ENCODE peak calls at places on chromosomes 7 and 10, in nine cellular contexts. One of them, this sample, is unnamed.

GRCh38 chr10:16967000-16967865 is 150.0 kb upstream of the RSU1 start:
- DNase-seq in stimulated activated CD8-positive, alpha-beta memory T cell treated with anti-CD3 and anti-CD28 coated beads, Interleukin-7, amount 100 ng/mL, for 4 hours: no peak
- DNase-seq in heart right ventricle: no peak
- DNase-seq in HFFc6: peak
- DNase-seq in OCI-LY7: no peak
- DNase-seq in NCI-H1092: no peak
- DNase-seq in posterior cingulate gyrus: no peak
- DNase-seq in ELR: peak
- DNase-seq in NCI-H1436: no peak
- DNase-seq in this sample: no peak

GRCh38 chr10:21208666-21209316 is 311.7 kb upstream of the NEBL start:
- DNase-seq in stimulated activated CD8-positive, alpha-beta memory T cell treated with anti-CD3 and anti-CD28 coated beads, Interleukin-7, amount 100 ng/mL, for 4 hours: no peak
- DNase-seq in heart right ventricle: no peak
- DNase-seq in HFFc6: no peak
- DNase-seq in OCI-LY7: no peak
- DNase-seq in NCI-H1092: no peak
- DNase-seq in posterior cingulate gyrus: no peak
- DNase-seq in ELR: no peak
- DNase-seq in NCI-H1436: no peak
- DNase-seq in this sample: no peak

GRCh38 chr7:131721660-131722059 is 165.2 kb upstream of the PODXL start:
- DNase-seq in stimulated activated CD8-positive, alpha-beta memory T cell treated with anti-CD3 and anti-CD28 coated beads, Interleukin-7, amount 100 ng/mL, for 4 hours: no peak
- DNase-seq in heart right ventricle: no peak
- DNase-seq in HFFc6: no peak
- DNase-seq in OCI-LY7: no peak
- DNase-seq in NCI-H1092: no peak
- DNase-seq in posterior cingulate gyrus: no peak
- DNase-seq in ELR: no peak
- DNase-seq in NCI-H1436: no peak
- DNase-seq in this sample: no peak

GRCh38 chr7:16491148-16491547 is 25.6 kb upstream of the SOSTDC1 start:
- DNase-seq in stimulated activated CD8-positive, alpha-beta memory T cell treated with anti-CD3 and anti-CD28 coated beads, Interleukin-7, amount 100 ng/mL, for 4 hours: no peak
- DNase-seq in heart right ventricle: no peak
- DNase-seq in HFFc6: no peak
- DNase-seq in OCI-LY7: no peak
- DNase-seq in NCI-H1092: no peak
- DNase-seq in posterior cingulate gyrus: no peak
- DNase-seq in ELR: peak
- DNase-seq in NCI-H1436: no peak
- DNase-seq in this sample: no peak

GRCh38 chr7:57181281-57181680 is 49.0 kb upstream of the ZNF479 start:
- DNase-seq in stimulated activated CD8-positive, alpha-beta memory T cell treated with anti-CD3 and anti-CD28 coated beads, Interleukin-7, amount 100 ng/mL, for 4 hours: no peak
- DNase-seq in heart right ventricle: no peak
- DNase-seq in HFFc6: no peak
- DNase-seq in OCI-LY7: no peak
- DNase-seq in NCI-H1092: no peak
- DNase-seq in posterior cingulate gyrus: no peak
- DNase-seq in ELR: no peak
- DNase-seq in NCI-H1436: no peak
- DNase-seq in this sample: no peak

GRCh38 chr7:157373493-157373892 is 36.7 kb downstream of the DNAJB6 start:
- DNase-seq in stimulated activated CD8-positive, alpha-beta memory T cell treated with anti-CD3 and anti-CD28 coated beads, Interleukin-7, amount 100 ng/mL, for 4 hours: no peak
- DNase-seq in heart right ventricle: no peak
- DNase-seq in HFFc6: no peak
- DNase-seq in OCI-LY7: no peak
- DNase-seq in NCI-H1092: no peak
- DNase-seq in posterior cingulate gyrus: no peak
- DNase-seq in ELR: no peak
- DNase-seq in NCI-H1436: no peak
- DNase-seq in this sample: no peak

GRCh38 chr7:152355474-152356057 is 80.2 kb downstream of the KMT2C start:
- DNase-seq in stimulated activated CD8-positive, alpha-beta memory T cell treated with anti-CD3 and anti-CD28 coated beads, Interleukin-7, amount 100 ng/mL, for 4 hours: no peak
- DNase-seq in heart right ventricle: no peak
- DNase-seq in HFFc6: no peak
- DNase-seq in OCI-LY7: no peak
- DNase-seq in NCI-H1092: no peak
- DNase-seq in posterior cingulate gyrus: no peak
- DNase-seq in ELR: no peak
- DNase-seq in NCI-H1436: no peak
- DNase-seq in this sample: no peak

GRCh38 chr7:103148131-103148993 is 537 bp downstream of the NAPEPLD start:
- DNase-seq in stimulated activated CD8-positive, alpha-beta memory T cell treated with anti-CD3 and anti-CD28 coated beads, Interleukin-7, amount 100 ng/mL, for 4 hours: no peak
- DNase-seq in heart right ventricle: no peak
- DNase-seq in HFFc6: no peak
- DNase-seq in OCI-LY7: no peak
- DNase-seq in NCI-H1092: no peak
- DNase-seq in posterior cingulate gyrus: no peak
- DNase-seq in ELR: peak
- DNase-seq in NCI-H1436: no peak
- DNase-seq in this sample: no peak

GRCh38 chr10:8065651-8066050 is 11.2 kb downstream of the GATA3 start:
- DNase-seq in stimulated activated CD8-positive, alpha-beta memory T cell treated with anti-CD3 and anti-CD28 coated beads, Interleukin-7, amount 100 ng/mL, for 4 hours: no peak
- DNase-seq in heart right ventricle: no peak
- DNase-seq in HFFc6: no peak
- DNase-seq in OCI-LY7: no peak
- DNase-seq in NCI-H1092: no peak
- DNase-seq in posterior cingulate gyrus: no peak
- DNase-seq in ELR: peak
- DNase-seq in NCI-H1436: no peak
- DNase-seq in this sample: no peak

GRCh38 chr10:24844742-24845141 is 107.7 kb downstream of the PRTFDC1 start:
- DNase-seq in stimulated activated CD8-positive, alpha-beta memory T cell treated with anti-CD3 and anti-CD28 coated beads, Interleukin-7, amount 100 ng/mL, for 4 hours: no peak
- DNase-seq in heart right ventricle: no peak
- DNase-seq in HFFc6: no peak
- DNase-seq in OCI-LY7: no peak
- DNase-seq in NCI-H1092: no peak
- DNase-seq in posterior cingulate gyrus: no peak
- DNase-seq in ELR: no peak
- DNase-seq in NCI-H1436: no peak
- DNase-seq in this sample: no peak

GRCh38 chr10:13331641-13332040 is 16.5 kb downstream of the SEPHS1 start:
- DNase-seq in stimulated activated CD8-positive, alpha-beta memory T cell treated with anti-CD3 and anti-CD28 coated beads, Interleukin-7, amount 100 ng/mL, for 4 hours: no peak
- DNase-seq in heart right ventricle: no peak
- DNase-seq in HFFc6: no peak
- DNase-seq in OCI-LY7: no peak
- DNase-seq in NCI-H1092: no peak
- DNase-seq in posterior cingulate gyrus: no peak
- DNase-seq in ELR: peak
- DNase-seq in NCI-H1436: no peak
- DNase-seq in this sample: no peak

GRCh38 chr7:1663857-1664651 is 6.0 kb upstream of the ELFN1 start:
- DNase-seq in stimulated activated CD8-positive, alpha-beta memory T cell treated with anti-CD3 and anti-CD28 coated beads, Interleukin-7, amount 100 ng/mL, for 4 hours: no peak
- DNase-seq in heart right ventricle: peak
- DNase-seq in HFFc6: no peak
- DNase-seq in OCI-LY7: no peak
- DNase-seq in NCI-H1092: no peak
- DNase-seq in posterior cingulate gyrus: no peak
- DNase-seq in ELR: no peak
- DNase-seq in NCI-H1436: no peak
- DNase-seq in this sample: no peak

GRCh38 chr7:84216477-84216876 is 21.9 kb upstream of the SEMA3A start:
- DNase-seq in stimulated activated CD8-positive, alpha-beta memory T cell treated with anti-CD3 and anti-CD28 coated beads, Interleukin-7, amount 100 ng/mL, for 4 hours: no peak
- DNase-seq in heart right ventricle: no peak
- DNase-seq in HFFc6: peak
- DNase-seq in OCI-LY7: no peak
- DNase-seq in NCI-H1092: no peak
- DNase-seq in posterior cingulate gyrus: no peak
- DNase-seq in ELR: peak
- DNase-seq in NCI-H1436: no peak
- DNase-seq in this sample: peak

GRCh38 chr10:11473128-11473760 is 138.2 kb downstream of the USP6NL start:
- DNase-seq in stimulated activated CD8-positive, alpha-beta memory T cell treated with anti-CD3 and anti-CD28 coated beads, Interleukin-7, amount 100 ng/mL, for 4 hours: no peak
- DNase-seq in heart right ventricle: no peak
- DNase-seq in HFFc6: no peak
- DNase-seq in OCI-LY7: no peak
- DNase-seq in NCI-H1092: no peak
- DNase-seq in posterior cingulate gyrus: no peak
- DNase-seq in ELR: no peak
- DNase-seq in NCI-H1436: no peak
- DNase-seq in this sample: no peak

GRCh38 chr10:13930123-13930522 is 343.4 kb downstream of the PRPF18 start:
- DNase-seq in stimulated activated CD8-positive, alpha-beta memory T cell treated with anti-CD3 and anti-CD28 coated beads, Interleukin-7, amount 100 ng/mL, for 4 hours: no peak
- DNase-seq in heart right ventricle: no peak
- DNase-seq in HFFc6: no peak
- DNase-seq in OCI-LY7: no peak
- DNase-seq in NCI-H1092: no peak
- DNase-seq in posterior cingulate gyrus: no peak
- DNase-seq in ELR: no peak
- DNase-seq in NCI-H1436: no peak
- DNase-seq in this sample: no peak

This sample was measured in MV-4-11.